ENCODE peak calls at places on chromosome 15, in four cellular contexts. S, Q, X and I are unnamed samples.

GRCh38 chr15:52164631-52165265 is 26.4 kb downstream of the GNB5 start:
- DNase-seq in S (no peak), Q (no peak), X (no peak), I (no peak)

GRCh38 chr15:65365229-65365628 is 12.6 kb downstream of the IGDCC3 start:
- DNase-seq in Q (peak; percentile 56), S (no peak), X (no peak), I (no peak)

GRCh38 chr15:65245096-65245849 is 34.0 kb upstream of the CILP start:
- DNase-seq in X (no peak), S (no peak), Q (peak; percentile 75), I (no peak)

GRCh38 chr15:33699691-33700447 is 268.4 kb upstream of the CHRM5 start:
- DNase-seq in Q (peak; percentile 9), X (no peak), S (no peak), I (peak; percentile 27)

GRCh38 chr15:68439506-68439905 is 7.5 kb upstream of the ITGA11 start:
- DNase-seq in Q (no peak), X (no peak), S (no peak), I (no peak)

GRCh38 chr15:67998599-67999122 is 55.5 kb upstream of the PIAS1 start:
- DNase-seq in Q (no peak), X (no peak), S (peak; percentile 50), I (no peak)

GRCh38 chr15:76346666-76347506 is 10.3 kb downstream of the ISL2 start:
- DNase-seq in Q (no peak), S (no peak), X (no peak), I (no peak)

GRCh38 chr15:75921732-75922703 is 18.3 kb downstream of the FBXO22 start:
- DNase-seq in S (no peak), X (no peak), Q (peak; percentile 51), I (peak; percentile 38)

GRCh38 chr15:67095834-67096366 is 30.5 kb downstream of the SMAD3 start:
- DNase-seq in X (no peak), Q (no peak), S (no peak), I (no peak)

GRCh38 chr15:76337739-76338554 is 1.4 kb downstream of the ISL2 start:
- DNase-seq in S (no peak), X (no peak), Q (no peak), I (peak; percentile 66)

GRCh38 chr15:83248151-83248851 is 36.2 kb downstream of the BNC1 start:
- DNase-seq in S (peak; percentile 18), Q (peak; percentile 55), X (peak; percentile 43), I (peak; percentile 32)

GRCh38 chr15:100997442-100997841 is 78.3 kb downstream of the LRRK1 start:
- DNase-seq in X (no peak), Q (no peak), S (no peak), I (no peak)

GRCh38 chr15:92884459-92884812 is 15.7 kb upstream of the CHD2 start:
- DNase-seq in S (no peak), X (no peak), Q (no peak), I (no peak)

GRCh38 chr15:26503998-26504397 is 268.9 kb downstream of the GABRB3 start:
- DNase-seq in Q (no peak), X (no peak), S (no peak), I (no peak)

GRCh38 chr15:58643996-58644395 is 105.5 kb downstream of the ADAM10 start:
- DNase-seq in S (no peak), Q (no peak), X (no peak), I (no peak)

GRCh38 chr15:73856458-73857192 is 16.7 kb upstream of the TBC1D21 start:
- DNase-seq in Q (no peak), X (no peak), S (no peak), I (no peak)

GRCh38 chr15:92011611-92012367 is 158.3 kb downstream of the SLCO3A1 start:
- DNase-seq in S (no peak), Q (no peak), X (peak; percentile 43), I (no peak)

GRCh38 chr15:42914728-42915497 is 5.7 kb downstream of the TTBK2 start:
- DNase-seq in X (no peak), Q (no peak), S (no peak), I (no peak)

GRCh38 chr15:31062310-31062964 is 39.1 kb downstream of the TRPM1 start:
- DNase-seq in X (no peak), Q (no peak), S (no peak), I (no peak)

GRCh38 chr15:40695469-40695910 is 516 bp downstream of the RAD51 start:
- DNase-seq in X (no peak), S (peak; percentile 16), Q (peak; percentile 4), I (no peak)

GRCh38 chr15:70584838-70585706 is 178.3 kb downstream of the UACA start:
- DNase-seq in S (peak; percentile 77), X (peak; percentile 41), Q (peak; percentile 84), I (no peak)

GRCh38 chr15:72179950-72180581 is 17.5 kb downstream of the GRAMD2A start:
- DNase-seq in Q (peak; percentile 36), S (no peak), X (no peak), I (no peak)

GRCh38 chr15:73075151-73075859 is 23.0 kb downstream of the NEO1 start:
- DNase-seq in X (no peak), S (no peak), Q (no peak), I (no peak)

GRCh38 chr15:70154440-70155347 is 57.0 kb upstream of the TLE3 start:
- DNase-seq in S (no peak), X (no peak), Q (no peak), I (no peak)

GRCh38 chr15:70528270-70528706 is 235.1 kb downstream of the UACA start:
- DNase-seq in S (no peak), Q (peak; percentile 66), X (no peak), I (no peak)

GRCh38 chr15:41790756-41791546 is 16.7 kb downstream of the MAPKBP1 start:
- DNase-seq in X (no peak), S (no peak), Q (peak; percentile 28), I (no peak)
- TF ChIP-seq PHF8 in X (no peak), S (no peak), Q (no peak), I (no peak)

DNA sequence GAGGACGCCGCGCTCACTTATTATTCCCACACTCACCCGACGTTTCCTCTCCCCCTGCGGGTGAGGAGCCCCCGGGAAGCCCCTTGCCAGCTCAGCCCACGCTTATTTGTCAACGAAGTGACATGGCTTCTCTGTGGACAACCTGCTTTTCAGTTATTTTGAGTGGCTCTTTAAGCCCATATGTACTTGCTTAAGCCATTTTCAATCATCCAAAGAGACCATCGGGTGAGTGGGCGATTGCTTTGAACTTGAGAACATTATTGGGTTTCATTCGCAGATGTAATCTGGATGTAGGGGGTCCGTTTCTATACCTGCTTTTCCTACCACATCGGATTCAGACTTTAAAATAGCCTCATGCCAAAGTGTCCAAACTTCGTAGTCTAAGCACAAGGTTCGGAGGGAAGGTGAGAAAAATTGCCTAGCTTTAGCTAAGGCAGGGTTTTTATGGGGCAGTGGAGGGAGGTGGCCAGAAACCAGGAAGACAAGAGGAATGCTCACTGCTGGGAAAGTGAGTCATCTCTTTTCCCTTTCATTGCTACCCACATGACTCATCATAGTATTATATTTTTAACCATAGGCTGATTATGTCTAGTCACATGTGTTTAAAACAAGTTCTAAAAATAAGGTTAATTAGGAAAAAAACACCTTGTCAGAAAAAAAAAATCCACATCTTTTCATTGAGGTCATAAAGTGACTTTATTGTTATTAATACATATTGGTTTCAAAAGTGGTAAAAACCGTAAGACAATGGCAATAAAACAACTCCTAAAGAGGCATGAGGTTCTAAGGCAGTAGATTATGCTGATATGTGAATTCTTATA is 773.1 kb upstream of the NR2F2 start:
- DNase-seq in S (peak; percentile 55), X (no peak), Q (peak; percentile 1), I (peak; percentile 64)
- TF ChIP-seq PHF8 in S (no peak), X (no peak), Q (no peak), I (no peak)

GRCh38 chr15:85312486-85312885 is 67.9 kb upstream of the AKAP13 start:
- DNase-seq in X (no peak), Q (peak; percentile 31), S (no peak), I (no peak)

GRCh38 chr15:85312925-85313324 is 67.5 kb upstream of the AKAP13 start:
- DNase-seq in X (no peak), S (no peak), Q (peak; percentile 41), I (no peak)

GRCh38 chr15:85313339-85313738 is 67.1 kb upstream of the AKAP13 start:
- DNase-seq in S (no peak), Q (no peak), X (no peak), I (no peak)

GRCh38 chr15:85314139-85314538 is 66.3 kb upstream of the AKAP13 start:
- DNase-seq in S (no peak), X (no peak), Q (no peak), I (no peak)

GRCh38 chr15:85311647-85312046 is 68.8 kb upstream of the AKAP13 start:
- DNase-seq in X (no peak), S (no peak), Q (no peak), I (no peak)
- TF ChIP-seq PHF8 in X (no peak), S (no peak), Q (no peak), I (no peak)

GRCh38 chr15:57542505-57542817 is 49.2 kb upstream of the MYZAP start:
- DNase-seq in X (no peak), S (no peak), Q (no peak), I (no peak)
- TF ChIP-seq PHF8 in X (no peak), S (no peak), Q (no peak), I (no peak)

DNA sequence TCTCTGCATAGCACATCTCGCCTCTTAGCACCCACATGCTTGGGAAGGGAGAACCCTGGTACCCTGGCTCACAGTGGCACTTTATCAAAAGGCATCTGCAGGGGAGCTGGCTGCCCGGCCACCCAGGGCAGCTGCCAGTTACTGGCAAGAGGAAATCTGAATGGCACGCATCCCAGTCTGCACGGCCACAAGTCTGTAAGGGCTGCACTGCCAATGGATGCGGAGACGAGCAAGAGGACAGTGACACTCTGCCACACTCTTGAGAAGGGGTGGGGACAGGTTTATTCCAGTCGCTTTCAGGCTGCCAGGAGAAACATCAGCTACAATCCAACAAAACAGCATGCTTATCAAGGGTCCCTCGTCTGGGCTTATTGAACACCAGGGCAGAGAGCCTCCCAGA is 356.0 kb downstream of the OCA2 start:
- DNase-seq in Q (no peak), X (no peak), S (no peak), I (no peak)
- TF ChIP-seq PHF8 in Q (no peak), X (no peak), S (no peak), I (no peak)

GRCh38 chr15:89177116-89177515 is 44.3 kb downstream of the RLBP1 start:
- DNase-seq in S (no peak), Q (no peak), X (no peak), I (no peak)

GRCh38 chr15:89177633-89178306 is 43.6 kb downstream of the RLBP1 start:
- DNase-seq in Q (peak; percentile 57), S (peak; percentile 70), X (no peak), I (peak; percentile 58)

GRCh38 chr15:89184367-89184766 is 37.0 kb downstream of the RLBP1 start:
- DNase-seq in X (no peak), S (no peak), Q (no peak), I (no peak)

GRCh38 chr15:89178307-89178977 is 42.9 kb downstream of the RLBP1 start:
- DNase-seq in X (no peak), S (no peak), Q (no peak), I (no peak)

GRCh38 chr15:89179966-89180875 is 41.2 kb downstream of the RLBP1 start:
- DNase-seq in X (no peak), S (no peak), Q (no peak), I (no peak)
- TF ChIP-seq PHF8 in X (no peak), S (no peak), Q (no peak), I (no peak)

GRCh38 chr15:20353966-20354883 is 187.4 kb downstream of the GOLGA6L6 start:
- DNase-seq in X (no peak), Q (no peak), S (no peak), I (no peak)

GRCh38 chr15:20352241-20353200 is 189.1 kb downstream of the GOLGA6L6 start:
- DNase-seq in S (no peak), Q (no peak), X (no peak), I (no peak)

GRCh38 chr15:20357139-20358065 is 184.2 kb downstream of the GOLGA6L6 start:
- DNase-seq in S (no peak), X (no peak), Q (no peak), I (peak; percentile 47)

GRCh38 chr15:20356444-20357138 is 185.0 kb downstream of the GOLGA6L6 start:
- DNase-seq in X (no peak), S (peak; percentile 80), Q (peak; percentile 45), I (peak; percentile 88)

GRCh38 chr15:20355256-20355868 is 186.2 kb downstream of the GOLGA6L6 start:
- DNase-seq in X (no peak), Q (no peak), S (no peak), I (no peak)
- TF ChIP-seq PHF8 in X (no peak), Q (no peak), S (no peak), I (no peak)